ENCODE peak calls at places on chromosomes 11 and 22, in four cellular contexts. M, H, T and A are unnamed samples.
A peak's percentile ranks its signal among the peaks of the same experiment; 100 is the strongest.

GRCh38 chr11:10032991-10033390 is 261.0 kb downstream of the SBF2 start:
- DNase-seq in T (no peak), H (no peak), M (no peak), A (peak; percentile 77)

GRCh38 chr11:81197396-81197795 is 1536.3 kb downstream of the FAM181B start:
- DNase-seq in M (no peak), H (no peak), T (no peak), A (no peak)

GRCh38 chr11:77026236-77026635 is 8.0 kb upstream of the B3GNT6 start:
- DNase-seq in H (no peak), M (no peak), T (no peak), A (no peak)

GRCh38 chr11:68756171-68756766 is 4.9 kb upstream of the TESMIN start:
- DNase-seq in M (no peak), T (no peak), H (no peak), A (no peak)

GRCh38 chr11:83115551-83115950 is 41.4 kb upstream of the PCF11 start:
- DNase-seq in H (no peak), M (no peak), T (peak; percentile 59), A (no peak)

GRCh38 chr11:12784445-12784844 is 110.2 kb downstream of the TEAD1 start:
- DNase-seq in H (no peak), T (no peak), M (no peak), A (no peak)

GRCh38 chr22:28019881-28020861 is 101.1 kb upstream of the PITPNB start:
- DNase-seq in T (peak; percentile 90), M (peak; percentile 71), H (peak; percentile 32), A (peak; percentile 63)

GRCh38 chr11:115699733-115700132 is 195.5 kb upstream of the CADM1 start:
- DNase-seq in M (no peak), H (no peak), T (no peak), A (no peak)

GRCh38 chr11:63663809-63664208 is 7.4 kb downstream of the ATL3 start:
- DNase-seq in M (no peak), H (no peak), T (no peak), A (peak; percentile 78)

GRCh38 chr11:61542661-61543060 is 34.1 kb downstream of the LRRC10B start:
- DNase-seq in H (no peak), M (no peak), T (no peak), A (no peak)

GRCh38 chr11:72776844-72777754 is 16.7 kb downstream of the STARD10 start:
- DNase-seq in T (no peak), M (peak; percentile 72), H (no peak), A (no peak)

GRCh38 chr11:46521947-46522681 is 71.7 kb downstream of the AMBRA1 start:
- DNase-seq in T (no peak), H (no peak), M (no peak), A (peak; percentile 23)